ENCODE peak calls at places on chromosomes 16 and 17, in nine cellular contexts. G is NCI-H1092 treated with DMSO at 0.1 percent for 48 hours; V is body of pancreas; Z is effector CD4-positive, alpha-beta T cell; P is AG08395; N is erythroblast; A is CD4-positive, alpha-beta memory T cell; I is hippocampal formation; Y is stimulated activated CD8-positive, alpha-beta memory T cell treated with anti-CD3 and anti-CD28 coated beads, Interleukin-15, amount 100 ng/mL, for 24 hours. R is an unnamed sample.

GRCh38 chr16:68707341-68708152 is 29.5 kb upstream of the CDH1 start:
- DNase-seq in I (no peak), Y (no peak), A (no peak), P (no peak), Z (no peak), G (no peak), V (peak), N (peak), R (peak)

GRCh38 chr17:48915459-48916282 is 7.5 kb downstream of the UBE2Z start:
- DNase-seq in V (peak), P (peak), A (peak), Z (peak), Y (no peak), N (peak), G (no peak), I (no peak), R (no peak)

GRCh38 chr17:37025847-37026533 is 77.2 kb downstream of the AATF start:
- DNase-seq in Z (no peak), G (no peak), I (no peak), N (no peak), P (no peak), V (no peak), Y (no peak), A (no peak), R (no peak)

GRCh38 chr17:50144845-50145531 is 5.5 kb downstream of the PPP1R9B start:
- DNase-seq in I (no peak), G (no peak), V (no peak), A (no peak), Y (no peak), N (peak), P (no peak), Z (no peak), R (no peak)

GRCh38 chr16:57141822-57142631 is 43.8 kb downstream of the PSME3IP1 start:
- DNase-seq in V (no peak), I (no peak), N (no peak), G (no peak), A (peak), Z (no peak), Y (no peak), P (no peak), R (no peak)

GRCh38 chr17:79912552-79913330 is 73.5 kb upstream of the CBX4 start:
- DNase-seq in P (no peak), A (no peak), N (no peak), G (no peak), Y (no peak), Z (no peak), I (no peak), V (no peak), R (no peak)

GRCh38 chr16:50539053-50539615 is 9.1 kb upstream of the NKD1 start:
- DNase-seq in Z (no peak), G (no peak), A (no peak), I (no peak), P (no peak), N (no peak), Y (no peak), V (no peak), R (no peak)

GRCh38 chr17:57281887-57282653 is 25.7 kb downstream of the MSI2 start:
- DNase-seq in N (no peak), P (no peak), V (no peak), Z (no peak), Y (no peak), A (peak), I (no peak), G (peak), R (no peak)

GRCh38 chr16:13143551-13143950 is 242.2 kb downstream of the SHISA9 start:
- DNase-seq in Y (no peak), I (no peak), P (no peak), V (no peak), Z (no peak), N (no peak), A (no peak), G (no peak), R (no peak)